ENCODE peak calls at places on chromosomes 6 and 20, in five cellular contexts. F is aorta, G is Kasumi-1, T is GM23248, R is nephron progenitor cell. Z is an unnamed sample.

GRCh38 chr6:84773431-84774173 is 9.2 kb upstream of the TBX18 start:
- DNase-seq in G (no peak), F (peak), R (peak), T (peak), Z (no peak)

GRCh38 chr6:105382477-105382876 is 20.4 kb downstream of the PREP start:
- DNase-seq in T (no peak), R (no peak), F (no peak), G (no peak), Z (no peak)

GRCh38 chr20:1478566-1478965 is 11.9 kb upstream of the NSFL1C start:
- DNase-seq in G (no peak), F (no peak), T (peak), R (no peak), Z (no peak)

GRCh38 chr6:2209226-2209809 is 36.1 kb downstream of the GMDS start:
- DNase-seq in G (no peak), R (peak), F (no peak), T (peak), Z (peak)

GRCh38 chr20:3068986-3069900 is 2.2 kb upstream of the OXT start:
- DNase-seq in R (no peak), G (no peak), T (peak), F (peak), Z (no peak)

GRCh38 chr6:2876210-2877056 is 26.7 kb downstream of the SERPINB9 start:
- DNase-seq in R (peak), G (no peak), F (no peak), T (peak), Z (no peak)

GRCh38 chr20:48563191-48563884 is 264.5 kb downstream of the PREX1 start:
- DNase-seq in F (no peak), R (no peak), G (no peak), T (no peak), Z (no peak)

GRCh38 chr6:14660767-14661166 is 543.2 kb downstream of the CD83 start:
- DNase-seq in F (no peak), T (no peak), R (no peak), G (no peak), Z (no peak)